ENCODE peak calls at places on chromosomes 11 and 22, in eight cellular contexts. T, U, R, P, L, J, Z and K are unnamed samples.

GRCh38 chr22:33597274-33597985 is 322.8 kb downstream of the LARGE1 start:
- DNase-seq in P (no peak), T (no peak), Z (no peak), L (no peak), J (no peak), R (no peak), U (no peak), K (no peak)

GRCh38 chr22:26942301-26942927 is 285.0 kb downstream of the MIAT start:
- DNase-seq in T (no peak), J (no peak), P (no peak), Z (no peak), U (no peak), R (no peak), L (no peak), K (no peak)

GRCh38 chr11:2207212-2207611 is 35.6 kb upstream of the TH start:
- DNase-seq in P (peak; percentile 1), Z (no peak), T (no peak), L (no peak), J (no peak), U (peak; percentile 3), R (no peak), K (no peak)

GRCh38 chr11:11520231-11521015 is 101.4 kb downstream of the GALNT18 start:
- DNase-seq in P (no peak), U (no peak), T (no peak), J (no peak), Z (no peak), L (no peak), R (no peak), K (no peak)

GRCh38 chr11:95050595-95051202 is 1.5 kb downstream of the KDM4F start:
- DNase-seq in R (no peak), J (no peak), U (no peak), Z (no peak), P (no peak), L (no peak), T (no peak), K (no peak)

GRCh38 chr11:46272816-46273427 is 4.5 kb upstream of the CREB3L1 start:
- DNase-seq in J (no peak), L (peak; percentile 73), Z (no peak), U (peak; percentile 72), T (no peak), P (peak; percentile 70), R (no peak), K (peak; percentile 84)

GRCh38 chr11:44727114-44727372 is 281 bp downstream of the TSPAN18 start:
- DNase-seq in T (no peak), U (no peak), L (no peak), Z (no peak), P (no peak), R (no peak), J (no peak), K (no peak)

GRCh38 chr11:67435031-67435726 is 2.3 kb downstream of the PTPRCAP start:
- DNase-seq in T (no peak), L (no peak), U (no peak), P (no peak), Z (no peak), R (no peak), J (no peak), K (no peak)

DNA sequence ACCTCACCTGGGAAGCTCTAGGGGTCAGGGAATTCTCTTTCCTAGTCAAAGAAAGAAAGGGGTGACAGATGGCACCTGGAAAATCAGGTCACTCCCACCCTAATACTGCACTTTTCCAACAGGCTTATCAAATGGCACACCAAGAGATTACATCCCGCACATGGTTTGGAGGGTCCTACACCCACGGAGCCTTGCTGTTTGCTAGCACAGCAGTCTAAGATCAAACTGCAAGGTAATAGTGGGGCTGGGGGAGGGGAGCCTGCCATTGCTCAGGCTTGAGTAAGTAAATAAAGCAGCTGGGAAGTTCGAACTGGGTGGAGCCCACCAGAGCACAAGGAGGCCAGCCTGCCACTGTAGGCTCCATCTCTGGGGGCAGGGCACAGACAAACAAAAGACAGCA is 2830.6 kb upstream of the OR11H1 start:
- DNase-seq in U (no peak), L (no peak), Z (no peak), R (no peak), P (no peak), J (no peak), T (no peak), K (no peak)
- H3K9me3 ChIP-seq in U (peaks cover 5% of the 10 kb centered on the region), L (no peaks in the 10 kb centered on the region), Z (peaks cover 4% of the 10 kb centered on the region), R (no peaks in the 10 kb centered on the region), P (peaks cover 3% of the 10 kb centered on the region), J (peaks cover 15% of the 10 kb centered on the region), T (no peaks in the 10 kb centered on the region), K (no peaks in the 10 kb centered on the region)

GRCh38 chr22:38755911-38756532 is at the start of gene SUN2:
- DNase-seq in J (peak; percentile 88), R (no peak), L (peak; percentile 96), U (peak; percentile 95), T (peak; percentile 93), Z (peak; percentile 84), P (peak; percentile 93), K (peak; percentile 98)
- H3K4me1 ChIP-seq in J (peaks cover 52% of the 10 kb centered on the region), R (peaks cover 6% of the 10 kb centered on the region), L (peaks cover 23% of the 10 kb centered on the region), U (peaks cover 48% of the 10 kb centered on the region), T (peaks cover 57% of the 10 kb centered on the region), Z (peaks cover 22% of the 10 kb centered on the region), P (no peaks in the 10 kb centered on the region), K (no peaks in the 10 kb centered on the region)

DNA sequence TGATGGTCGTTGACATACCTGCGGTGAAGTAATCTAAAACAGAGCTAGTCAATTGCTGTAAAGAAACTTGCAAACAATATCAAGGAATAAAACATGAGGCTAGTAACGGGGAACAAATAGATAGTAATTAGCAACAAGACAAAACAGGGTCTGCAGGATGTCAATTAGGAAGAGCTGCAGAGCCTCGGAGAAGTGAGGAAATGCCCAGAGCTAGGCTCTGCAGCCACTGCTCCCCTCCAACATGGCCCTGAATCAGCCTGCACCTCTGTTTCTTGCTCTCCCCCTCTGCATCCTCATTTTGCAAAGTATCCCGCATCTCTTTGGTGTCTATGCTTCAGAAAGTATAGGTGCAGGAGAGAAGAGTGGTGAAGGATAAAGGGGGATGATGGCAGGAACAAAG is 507.4 kb upstream of the FAT3 start:
- DNase-seq in R (peak; percentile 28), J (no peak), Z (no peak), L (no peak), U (no peak), T (no peak), P (no peak), K (no peak)
- H3K9me3 ChIP-seq in R (no peaks in the 10 kb centered on the region), J (no peaks in the 10 kb centered on the region), Z (no peaks in the 10 kb centered on the region), L (no peaks in the 10 kb centered on the region), U (no peaks in the 10 kb centered on the region), T (no peaks in the 10 kb centered on the region), P (no peaks in the 10 kb centered on the region), K (no peaks in the 10 kb centered on the region)

GRCh38 chr22:50245214-50246072 is 620 bp upstream of the TUBGCP6 start:
- DNase-seq in J (no peak), R (no peak), L (no peak), T (no peak), P (no peak), Z (no peak), U (no peak), K (no peak)

GRCh38 chr22:50249382-50250248 is 1.4 kb downstream of the HDAC10 start:
- DNase-seq in J (no peak), T (no peak), U (no peak), R (no peak), Z (no peak), P (no peak), L (no peak), K (no peak)

GRCh38 chr22:50246242-50247175 is 1.7 kb upstream of the TUBGCP6 start:
- DNase-seq in U (no peak), J (no peak), T (no peak), P (no peak), L (no peak), R (no peak), Z (peak; percentile 47), K (no peak)

GRCh38 chr22:50248192-50249084 is 2.6 kb downstream of the HDAC10 start:
- DNase-seq in L (no peak), T (no peak), Z (no peak), U (no peak), J (no peak), R (no peak), P (no peak), K (no peak)

GRCh38 chr22:50247748-50248147 is 2.9 kb upstream of the TUBGCP6 start:
- DNase-seq in U (no peak), Z (no peak), L (no peak), J (peak; percentile 91), P (no peak), R (no peak), T (no peak), K (no peak)
- H3K4me1 ChIP-seq in U (peaks cover 46% of the 10 kb centered on the region), Z (peaks cover 22% of the 10 kb centered on the region), L (peaks cover 30% of the 10 kb centered on the region), J (peaks cover 53% of the 10 kb centered on the region), P (peaks cover 14% of the 10 kb centered on the region), R (peaks cover 28% of the 10 kb centered on the region), T (peaks cover 54% of the 10 kb centered on the region), K (no peaks in the 10 kb centered on the region)

GRCh38 chr22:49180683-49181024 is 647.0 kb downstream of the BRD1 start:
- DNase-seq in J (no peak), R (no peak), L (no peak), U (no peak), Z (no peak), P (no peak), T (no peak), K (no peak)
- H3K9me3 ChIP-seq in J (no peaks in the 10 kb centered on the region), R (no peaks in the 10 kb centered on the region), L (no peaks in the 10 kb centered on the region), U (no peaks in the 10 kb centered on the region), Z (no peaks in the 10 kb centered on the region), P (peaks cover 4% of the 10 kb centered on the region), T (no peaks in the 10 kb centered on the region), K (no peaks in the 10 kb centered on the region)

DNA sequence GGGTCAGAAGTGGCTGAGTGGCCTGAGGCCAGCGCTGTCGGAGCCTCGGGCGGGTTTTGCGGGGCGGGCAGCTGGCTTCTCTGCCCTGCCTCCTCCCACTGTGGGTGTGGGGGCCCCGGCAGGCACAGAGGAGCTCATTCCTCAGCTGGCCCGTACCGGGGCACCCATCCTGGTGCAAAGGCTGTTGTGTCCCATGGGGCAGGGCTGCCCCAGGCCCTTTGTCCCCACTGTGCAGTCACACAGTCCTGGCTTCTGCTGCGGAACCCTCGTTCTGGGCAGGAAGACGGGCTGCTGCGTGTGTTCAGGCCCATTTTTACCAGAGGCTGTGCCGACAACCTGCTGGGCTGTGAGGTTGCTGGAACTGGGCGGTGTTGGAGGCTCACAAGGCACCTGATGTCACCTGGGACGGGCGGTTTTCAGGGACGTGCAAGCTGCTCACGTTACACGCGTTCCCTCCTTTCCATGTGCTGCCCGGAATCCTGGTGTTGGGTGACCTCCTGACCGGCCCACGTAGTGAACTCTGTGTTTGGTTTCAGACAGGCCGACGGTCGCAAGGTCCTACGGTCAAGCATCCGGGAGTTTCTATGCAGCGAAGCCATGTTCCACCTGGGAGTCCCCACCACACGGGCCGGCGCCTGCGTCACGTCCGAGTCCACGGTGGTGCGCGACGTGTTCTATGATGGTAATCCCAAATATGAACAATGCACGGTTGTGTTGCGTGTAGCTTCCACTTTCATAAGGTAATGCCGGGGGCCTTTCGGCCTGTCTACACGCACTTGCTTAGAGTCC is 5.2 kb downstream of the SELENOO start:
- DNase-seq in L (no peak), J (no peak), P (no peak), U (no peak), T (no peak), R (no peak), Z (no peak), K (no peak)
- H3K4me1 ChIP-seq in L (peaks cover 31% of the 10 kb centered on the region), J (peaks cover 22% of the 10 kb centered on the region), P (peaks cover 8% of the 10 kb centered on the region), U (peaks cover 16% of the 10 kb centered on the region), T (peaks cover 15% of the 10 kb centered on the region), R (peaks cover 18% of the 10 kb centered on the region), Z (no peaks in the 10 kb centered on the region), K (no peaks in the 10 kb centered on the region)